ENCODE peak calls at places on chromosome 9, in seven cellular contexts. K, M, E, Y, G, C and L are unnamed samples.

GRCh38 chr9:97854696-97855485 is 1.9 kb downstream of the FOXE1 start:
- DNase-seq in K (peak), Y (no peak), E (no peak), G (no peak), M (no peak), C (no peak), L (no peak)

GRCh38 chr9:13386935-13387667 is 107.6 kb upstream of the MPDZ start:
- DNase-seq in C (no peak), K (no peak), Y (no peak), E (no peak), M (no peak), G (no peak), L (no peak)

GRCh38 chr9:89664896-89665329 is 60.1 kb downstream of the GADD45G start:
- DNase-seq in Y (peak), K (peak), E (peak), G (no peak), C (no peak), M (no peak), L (peak)

GRCh38 chr9:38041564-38042267 is 27.3 kb downstream of the SHB start:
- DNase-seq in Y (no peak), K (no peak), E (no peak), G (no peak), C (no peak), M (no peak), L (no peak)

GRCh38 chr9:26746357-26747072 is 146.1 kb downstream of the CAAP1 start:
- DNase-seq in E (no peak), M (no peak), K (peak), Y (peak), G (no peak), C (no peak), L (peak)

GRCh38 chr9:116414374-116414773 is 260.8 kb downstream of the PAPPA start:
- DNase-seq in K (no peak), E (no peak), M (no peak), G (no peak), Y (no peak), C (no peak), L (no peak)

GRCh38 chr9:129333613-129333960 is 155.5 kb upstream of the IER5L start:
- DNase-seq in Y (no peak), M (no peak), G (no peak), C (no peak), K (no peak), E (no peak), L (peak)

GRCh38 chr9:129278391-129279237 is 100.6 kb upstream of the IER5L start:
- DNase-seq in K (peak), G (no peak), Y (peak), M (no peak), C (no peak), E (peak), L (peak)

GRCh38 chr9:83132768-83133167 is 69.8 kb upstream of the RASEF start:
- DNase-seq in G (no peak), K (no peak), E (no peak), M (no peak), Y (no peak), C (no peak), L (no peak)

GRCh38 chr9:109013678-109014145 is 413 bp upstream of the CTNNAL1 start:
- DNase-seq in E (no peak), G (no peak), Y (peak), C (peak), K (peak), M (no peak), L (no peak)

GRCh38 chr9:68750786-68751185 is 45.7 kb downstream of the PIP5K1B start:
- DNase-seq in M (no peak), E (no peak), K (peak), C (no peak), Y (peak), G (no peak), L (no peak)

GRCh38 chr9:101432171-101432570 is 3.4 kb downstream of the ALDOB start:
- DNase-seq in Y (no peak), M (no peak), C (no peak), K (no peak), E (no peak), G (no peak), L (no peak)

GRCh38 chr9:88803551-88804288 is 187.5 kb upstream of the S1PR3 start:
- DNase-seq in G (no peak), M (no peak), E (no peak), Y (no peak), C (no peak), K (no peak), L (no peak)

GRCh38 chr9:137666505-137666809 is 47.7 kb downstream of the EHMT1 start:
- DNase-seq in E (no peak), Y (no peak), C (no peak), M (no peak), G (no peak), K (no peak), L (no peak)

GRCh38 chr9:38035873-38036272 is 33.2 kb downstream of the SHB start:
- DNase-seq in Y (peak), C (peak), M (no peak), K (no peak), E (no peak), G (no peak), L (no peak)

GRCh38 chr9:94801242-94801641 is 74.7 kb downstream of the AOPEP start:
- DNase-seq in G (no peak), K (no peak), Y (no peak), C (no peak), E (no peak), M (no peak), L (no peak)

GRCh38 chr9:124278054-124278540 is 20.3 kb downstream of the NEK6 start:
- DNase-seq in K (no peak), E (no peak), G (no peak), M (no peak), C (no peak), Y (no peak), L (no peak)

GRCh38 chr9:128628471-128629048 is 28.1 kb downstream of the DYNC2I2 start:
- DNase-seq in G (no peak), E (peak), C (no peak), K (peak), M (no peak), Y (no peak), L (peak)

GRCh38 chr9:21777701-21778100 is 24.7 kb upstream of the MTAP start:
- DNase-seq in G (no peak), E (no peak), K (no peak), M (no peak), C (peak), Y (peak), L (no peak)

GRCh38 chr9:119453490-119453911 is 84.3 kb upstream of the BRINP1 start:
- DNase-seq in E (no peak), C (no peak), K (no peak), G (no peak), Y (peak), M (no peak), L (no peak)

GRCh38 chr9:5292141-5292540 is 12.4 kb downstream of the RLN2 start:
- DNase-seq in Y (no peak), C (no peak), G (no peak), E (no peak), K (no peak), M (no peak), L (no peak)

GRCh38 chr9:88355166-88355565 is 33.1 kb upstream of the SPIN1 start:
- DNase-seq in M (no peak), C (no peak), K (no peak), G (no peak), Y (peak), E (no peak), L (no peak)

GRCh38 chr9:126395439-126396212 is 69.0 kb downstream of the MVB12B start:
- DNase-seq in E (peak), G (no peak), M (no peak), C (no peak), Y (peak), K (no peak), L (no peak)

GRCh38 chr9:86765040-86765343 is 182.3 kb downstream of the GAS1 start:
- DNase-seq in E (no peak), M (no peak), G (no peak), K (no peak), Y (no peak), C (no peak), L (no peak)

GRCh38 chr9:132268725-132269352 is 85.9 kb downstream of the SETX start:
- DNase-seq in M (peak), Y (no peak), G (peak), K (peak), C (peak), E (peak), L (peak)

GRCh38 chr9:32906213-32906612 is 95.2 kb downstream of the APTX start:
- DNase-seq in E (no peak), C (no peak), Y (no peak), M (no peak), G (no peak), K (no peak), L (no peak)

GRCh38 chr9:2170737-2171136 is 155.6 kb downstream of the SMARCA2 start:
- DNase-seq in G (no peak), Y (peak), E (no peak), K (no peak), M (no peak), C (no peak), L (no peak)